ENCODE peak calls at places on chromosomes 16 and 17, in five cellular contexts. M, P, I, V and O are unnamed samples.

GRCh38 chr17:8376302-8377067 is at the start of gene KRABD2:
- DNase-seq in P (peak; percentile 96), M (peak; percentile 88), V (peak; percentile 92), I (peak; percentile 91), O (peak; percentile 94)

GRCh38 chr17:64084086-64084939 is 45.6 kb downstream of the ERN1 start:
- DNase-seq in M (no peak), P (no peak), I (no peak), V (no peak), O (peak; percentile 61)

GRCh38 chr16:14098081-14098480 is 27.0 kb downstream of the MRTFB start:
- DNase-seq in I (no peak), M (no peak), P (no peak), V (no peak), O (no peak)

GRCh38 chr16:81740163-81740562 is 38.9 kb upstream of the PLCG2 start:
- DNase-seq in M (no peak), V (no peak), I (no peak), P (no peak), O (peak; percentile 60)

GRCh38 chr16:77169650-77170236 is 21.2 kb upstream of the MON1B start:
- DNase-seq in M (no peak), P (no peak), V (peak; percentile 28), I (no peak), O (no peak)

GRCh38 chr16:84553873-84554399 is 49.5 kb upstream of the MEAK7 start:
- DNase-seq in I (no peak), V (peak; percentile 63), M (no peak), P (no peak), O (no peak)

GRCh38 chr16:4847774-4848587 is 700 bp downstream of the UBN1 start:
- DNase-seq in M (peak; percentile 52), V (peak; percentile 29), I (peak; percentile 70), P (peak; percentile 71), O (peak; percentile 62)

GRCh38 chr16:2429771-2430663 is 770 bp downstream of the CCNF start:
- DNase-seq in P (no peak), I (no peak), M (no peak), V (no peak), O (no peak)

GRCh38 chr16:69017036-69017783 is 88.2 kb upstream of the HAS3 start:
- DNase-seq in M (no peak), P (no peak), I (no peak), V (no peak), O (no peak)

GRCh38 chr17:74116087-74116717 is 87.3 kb upstream of the RPL38 start:
- DNase-seq in M (no peak), P (no peak), V (no peak), I (no peak), O (no peak)

GRCh38 chr17:12900474-12900873 is 111.2 kb downstream of the ARHGAP44 start:
- DNase-seq in I (no peak), V (no peak), M (no peak), P (no peak), O (no peak)

GRCh38 chr16:23334421-23334853 is 32.3 kb downstream of the SCNN1B start:
- DNase-seq in V (no peak), M (no peak), I (no peak), P (no peak), O (no peak)

GRCh38 chr17:2837147-2837561 is 40.9 kb downstream of the RAP1GAP2 start:
- DNase-seq in P (no peak), I (no peak), V (peak; percentile 50), M (no peak), O (no peak)

GRCh38 chr17:39450051-39450450 is 1.0 kb downstream of the MED1 start:
- DNase-seq in M (no peak), V (no peak), I (no peak), P (no peak), O (no peak)

GRCh38 chr17:19331553-19332245 is 30.8 kb downstream of the B9D1 start:
- DNase-seq in I (no peak), V (no peak), M (no peak), P (no peak), O (no peak)

GRCh38 chr16:57041182-57042156 is 50.9 kb upstream of the CPNE2 start:
- DNase-seq in M (no peak), I (no peak), V (peak; percentile 84), P (no peak), O (peak; percentile 50)

GRCh38 chr16:57036945-57037344 is 47.6 kb downstream of the NLRC5 start:
- DNase-seq in M (no peak), V (no peak), P (no peak), I (no peak), O (no peak)

GRCh38 chr16:57036315-57036714 is 47.0 kb downstream of the NLRC5 start:
- DNase-seq in M (no peak), P (no peak), I (no peak), V (no peak), O (no peak)

GRCh38 chr16:57038151-57038550 is 48.8 kb downstream of the NLRC5 start:
- DNase-seq in P (no peak), M (no peak), V (no peak), I (no peak), O (no peak)

DNA sequence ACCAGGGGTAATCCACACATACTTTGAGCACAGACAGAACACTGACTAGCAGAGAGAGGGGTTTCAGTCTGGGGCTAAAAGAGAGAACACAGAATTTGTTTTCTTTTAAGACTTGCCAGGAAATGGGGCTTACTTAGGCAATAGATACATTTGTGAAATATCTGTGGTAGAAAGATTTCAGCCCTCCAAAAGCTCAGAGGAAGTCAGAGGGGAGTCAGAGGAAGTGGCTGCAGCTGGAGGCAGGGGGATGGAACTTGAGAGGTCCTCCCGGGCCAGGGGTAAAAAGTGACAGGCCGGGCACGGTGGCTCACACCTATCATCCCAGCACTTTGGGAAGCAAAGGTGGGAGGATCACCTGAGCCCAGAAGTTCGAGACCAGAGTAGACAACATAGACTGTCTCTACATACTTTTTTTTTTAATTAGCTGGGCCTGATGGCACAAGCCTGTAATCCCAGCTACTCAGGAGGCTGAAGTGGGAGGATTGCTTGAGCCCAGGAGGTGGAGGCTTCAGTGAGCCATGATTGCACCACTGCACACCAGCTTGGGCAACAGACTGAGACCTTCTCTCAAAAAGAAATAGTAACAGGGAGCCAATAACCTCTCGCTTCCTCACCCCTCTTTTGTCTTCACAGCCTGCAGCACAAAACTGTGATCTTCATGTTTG is 49.9 kb downstream of the NLRC5 start:
- DNase-seq in V (peak; percentile 28), I (no peak), M (no peak), P (no peak), O (no peak)
- H3K4me1 ChIP-seq in V (peaks cover 97% of the 10 kb centered on the region), I (no peaks in the 10 kb centered on the region), M (no peaks in the 10 kb centered on the region), P (peaks cover 6% of the 10 kb centered on the region), O (peaks cover 4% of the 10 kb centered on the region)

DNA sequence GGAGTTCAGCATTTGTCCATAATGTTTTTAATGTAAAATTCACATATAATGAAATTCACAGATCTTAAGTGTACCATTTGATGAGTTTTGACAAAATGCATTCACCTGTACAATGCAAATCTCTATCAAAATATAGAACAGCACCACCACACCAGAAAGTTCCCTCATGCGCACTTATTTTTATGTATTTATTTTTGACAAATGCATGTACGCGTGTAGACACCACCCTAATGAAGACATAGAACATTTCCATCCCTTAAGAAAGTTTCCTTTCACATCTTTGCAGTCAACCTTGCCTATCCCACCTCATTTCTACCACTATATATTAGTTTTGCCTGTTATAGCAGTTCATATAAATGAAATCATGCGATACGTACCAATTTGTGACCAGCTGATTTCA is 15.6 kb upstream of the IL4R start:
- DNase-seq in I (no peak), V (no peak), M (no peak), P (no peak), O (no peak)
- TF ChIP-seq CTCF in I (no peak), V (no peak), M (no peak), P (no peak), O (no peak)

DNA sequence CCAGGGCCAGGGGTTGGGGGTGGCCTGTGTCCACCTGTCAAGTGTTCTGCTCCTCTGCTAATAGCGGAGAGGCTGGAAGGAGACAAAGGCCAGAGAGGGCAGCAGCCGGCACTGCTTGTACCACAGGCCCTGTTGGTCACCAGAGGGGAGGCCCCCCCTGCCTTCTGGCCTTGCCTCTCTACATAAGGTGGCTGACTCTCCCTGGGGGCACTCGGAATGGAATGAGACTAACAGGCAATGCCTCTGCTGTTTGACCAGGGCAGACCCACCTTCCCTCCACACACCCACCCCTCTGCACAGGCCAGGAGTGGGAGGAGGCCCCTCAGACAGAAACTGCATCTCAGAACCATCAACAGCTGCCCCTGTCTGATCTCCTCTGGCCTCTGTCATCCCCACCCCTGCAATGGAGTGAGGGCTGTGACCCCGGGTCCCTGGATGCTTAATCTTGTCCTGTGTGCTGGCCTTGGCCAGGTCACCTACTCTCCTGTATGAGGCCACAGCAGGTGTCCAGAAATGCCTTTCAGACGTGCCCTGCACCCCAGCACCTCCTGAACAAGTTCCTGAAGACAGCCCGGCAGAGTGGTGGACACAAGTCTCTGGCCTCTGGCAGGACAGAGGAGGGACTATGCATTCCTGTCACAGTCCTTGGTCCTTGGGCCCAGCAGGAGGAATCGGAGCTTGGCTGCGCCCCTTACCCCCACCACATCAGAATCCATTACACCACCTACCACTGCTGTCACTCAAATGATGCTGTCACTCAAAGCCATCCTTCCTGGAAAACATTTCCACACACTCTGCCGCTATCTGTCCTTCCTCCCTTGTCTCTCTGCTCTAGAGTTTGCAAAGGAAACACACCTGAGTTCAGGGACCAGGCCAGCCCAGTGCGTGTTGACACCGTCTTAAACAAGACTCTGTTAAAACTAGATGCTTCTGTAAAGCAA is 107.5 kb upstream of the ZNF750 start:
- DNase-seq in I (peak; percentile 1), V (no peak), P (peak; percentile 22), M (no peak), O (peak; percentile 27)
- H3K9me3 ChIP-seq in I (peaks cover 18% of the 10 kb centered on the region), V (peaks cover 13% of the 10 kb centered on the region), P (peaks cover 14% of the 10 kb centered on the region), M (peaks cover 21% of the 10 kb centered on the region), O (peaks cover 29% of the 10 kb centered on the region)

GRCh38 chr17:81402530-81402941 is 7.3 kb downstream of the BAHCC1 start:
- DNase-seq in P (no peak), M (no peak), I (peak; percentile 37), V (no peak), O (no peak)
- H3K4me1 ChIP-seq in P (peaks cover 76% of the 10 kb centered on the region), M (peaks cover 30% of the 10 kb centered on the region), I (peaks cover 65% of the 10 kb centered on the region), V (peaks cover 21% of the 10 kb centered on the region), O (peaks cover 26% of the 10 kb centered on the region)